ENCODE peak calls at places on chromosomes 5 and 9, in five cellular contexts. J is GM12878, P is esophagus muscularis mucosa, C is tibial nerve, E is A549. H is an unnamed sample.

GRCh38 chr9:84296146-84296843 is 44.3 kb downstream of the SLC28A3 start:
- DNase-seq in J (peak), P (no peak), C (no peak), E (peak), H (no peak)

GRCh38 chr5:40791715-40792139 is 6.4 kb downstream of the PRKAA1 start:
- DNase-seq in J (no peak), P (no peak), C (no peak), E (no peak), H (no peak)

GRCh38 chr5:127228540-127229184 is 61.9 kb upstream of the MEGF10 start:
- DNase-seq in J (no peak), P (no peak), C (no peak), E (no peak), H (no peak)

GRCh38 chr9:37989632-37990155 is 79.3 kb downstream of the SHB start:
- DNase-seq in J (no peak), P (no peak), C (no peak), E (no peak), H (no peak)

GRCh38 chr5:152542741-152543140 is 137.7 kb upstream of the NMUR2 start:
- DNase-seq in J (no peak), P (no peak), C (no peak), E (no peak), H (no peak)

GRCh38 chr5:43674536-43674935 is 71.6 kb downstream of the NNT start:
- DNase-seq in J (no peak), P (no peak), C (no peak), E (no peak), H (no peak)

GRCh38 chr9:17315341-17315740 is 180.5 kb downstream of the CNTLN start:
- DNase-seq in J (no peak), P (no peak), C (no peak), E (no peak), H (no peak)

GRCh38 chr5:118326496-118327045 is 661.8 kb downstream of the DTWD2 start:
- DNase-seq in J (no peak), P (no peak), C (no peak), E (no peak), H (no peak)

GRCh38 chr9:72305102-72305546 is 59.9 kb downstream of the ZFAND5 start:
- DNase-seq in J (no peak), P (peak), C (no peak), E (peak), H (no peak)

GRCh38 chr9:110767559-110768063 is 99.0 kb downstream of the MUSK start:
- DNase-seq in J (no peak), P (no peak), C (peak), E (no peak), H (no peak)

GRCh38 chr9:24487250-24487861 is 58.3 kb downstream of the IZUMO3 start:
- DNase-seq in J (no peak), P (no peak), C (no peak), E (no peak), H (no peak)

GRCh38 chr5:132866342-132867045 is at the start of the genes GDF9 and UQCRQ:
- DNase-seq in J (peak), P (peak), C (peak), E (peak), H (peak)
- TF ChIP-seq EP300 in J (no peak), P (no peak), C (peak), E (no peak), H (no peak)

GRCh38 chr5:76368941-76369340 is 34.1 kb upstream of the IQGAP2 start:
- DNase-seq in J (no peak), P (no peak), C (no peak), E (no peak), H (no peak)

GRCh38 chr5:76367623-76368366 is 35.3 kb upstream of the IQGAP2 start:
- DNase-seq in J (peak), P (no peak), C (no peak), E (no peak), H (no peak)

GRCh38 chr5:76365558-76365957 is 37.5 kb upstream of the IQGAP2 start:
- DNase-seq in J (no peak), P (no peak), C (no peak), E (no peak), H (no peak)

DNA sequence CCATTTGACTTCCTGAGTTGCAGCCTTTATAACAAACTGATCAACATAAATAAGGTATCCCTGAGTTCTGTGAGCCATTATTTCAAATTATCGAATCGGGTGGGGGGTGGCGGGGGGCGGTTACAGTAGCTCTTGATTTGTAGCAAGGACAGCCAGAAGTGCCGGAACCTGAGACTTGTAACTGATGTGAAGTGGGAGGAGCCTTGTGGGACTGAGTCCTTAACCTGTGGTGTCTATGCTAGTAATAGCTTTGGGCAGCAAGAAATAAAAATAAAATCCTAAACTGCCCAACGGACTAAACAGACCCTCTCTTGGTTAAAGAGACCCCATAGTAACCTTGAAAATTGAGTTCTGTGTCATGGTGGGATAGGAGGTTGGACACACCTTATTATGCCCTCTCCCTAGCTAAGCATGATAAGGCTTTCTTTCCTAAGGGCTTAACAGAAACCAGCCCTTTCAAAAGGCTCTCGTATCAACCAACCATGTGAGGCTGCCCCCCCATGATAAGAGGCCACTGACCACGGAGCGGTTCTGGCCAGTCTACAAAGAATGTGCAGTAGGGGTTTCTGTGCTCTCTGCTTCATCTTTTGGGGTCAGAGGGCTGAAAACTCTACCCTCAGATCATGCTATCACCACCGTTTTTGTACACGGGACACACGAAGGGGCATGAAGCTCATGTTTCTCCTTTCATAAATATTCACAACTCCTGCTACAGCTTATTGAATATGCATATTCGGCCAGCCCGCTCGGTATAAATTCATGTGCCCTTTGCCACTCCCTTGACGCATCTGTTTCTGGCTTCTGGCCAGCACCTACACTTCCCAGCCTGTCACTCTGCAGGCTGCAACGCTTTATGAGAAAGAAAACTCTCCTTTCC is 39.5 kb upstream of the IQGAP2 start:
- DNase-seq in J (no peak), P (no peak), C (no peak), E (no peak), H (no peak)
- TF ChIP-seq POLR2A in J (no peak), P (no peak), C (no peak), E (no peak), H (no peak)

GRCh38 chr9:91483835-91484234 is 60.2 kb upstream of the NFIL3 start:
- DNase-seq in J (no peak), P (no peak), C (no peak), E (no peak), H (no peak)

GRCh38 chr9:91485006-91485405 is 61.4 kb upstream of the NFIL3 start:
- DNase-seq in J (no peak), P (no peak), C (no peak), E (no peak), H (no peak)

GRCh38 chr9:91486699-91487497 is 63.3 kb upstream of the NFIL3 start:
- DNase-seq in J (no peak), P (no peak), C (no peak), E (no peak), H (no peak)

GRCh38 chr9:91481971-91482370 is 58.3 kb upstream of the NFIL3 start:
- DNase-seq in J (no peak), P (no peak), C (no peak), E (no peak), H (no peak)

GRCh38 chr9:91483189-91483691 is 59.6 kb upstream of the NFIL3 start:
- DNase-seq in J (no peak), P (no peak), C (no peak), E (no peak), H (no peak)
- TF ChIP-seq EP300 in J (no peak), P (peak), C (peak), E (no peak), H (no peak)

GRCh38 chr9:134770972-134771971 is 109.3 kb upstream of the FCN2 start:
- DNase-seq in J (peak), P (no peak), C (no peak), E (no peak), H (no peak)
- TF ChIP-seq POLR2A in J (no peak), P (no peak), C (no peak), E (no peak), H (no peak)